ENCODE peak calls at places on chromosomes 12 and 14, in nine cellular contexts. O, A, Z, W, N, L, V, X and F are unnamed samples.

GRCh38 chr14:104223101-104223809 is 84.9 kb downstream of the KIF26A start:
- DNase-seq in O (no peak), A (no peak), Z (peak; percentile 67), W (no peak), N (peak; percentile 84), L (no peak), V (no peak), X (no peak), F (no peak)

GRCh38 chr12:2845280-2845679 is 10.4 kb upstream of the NRIP2 start:
- DNase-seq in O (peak; percentile 85), A (no peak), Z (no peak), W (peak; percentile 28), N (no peak), L (no peak), V (no peak), X (no peak), F (no peak)

GRCh38 chr14:50520947-50521815 is 11.2 kb downstream of the MAP4K5 start:
- DNase-seq in O (peak; percentile 60), A (no peak), Z (no peak), W (no peak), N (no peak), L (peak; percentile 66), V (peak; percentile 42), X (peak; percentile 79), F (no peak)

GRCh38 chr14:54354096-54354495 is 42.7 kb upstream of the CDKN3 start:
- DNase-seq in O (no peak), A (no peak), Z (no peak), W (no peak), N (peak; percentile 33), L (no peak), V (no peak), X (no peak), F (peak; percentile 7)

GRCh38 chr12:105562727-105563072 is 232.2 kb downstream of the C12orf75 start:
- DNase-seq in O (peak; percentile 45), A (peak; percentile 32), Z (no peak), W (no peak), N (peak; percentile 33), L (peak; percentile 72), V (no peak), X (no peak), F (no peak)

GRCh38 chr12:83954939-83955601 is 957.5 kb downstream of the SLC6A15 start:
- DNase-seq in O (no peak), A (no peak), Z (no peak), W (no peak), N (peak; percentile 2), L (peak; percentile 12), V (no peak), X (no peak), F (no peak)

GRCh38 chr12:117069926-117070900 is 29.0 kb downstream of the TESC start:
- DNase-seq in O (no peak), A (no peak), Z (peak; percentile 85), W (no peak), N (peak; percentile 13), L (no peak), V (no peak), X (no peak), F (no peak)

GRCh38 chr14:99035268-99035667 is 236.7 kb downstream of the BCL11B start:
- DNase-seq in O (no peak), A (no peak), Z (no peak), W (peak; percentile 30), N (peak; percentile 51), L (no peak), V (no peak), X (no peak), F (peak; percentile 44)

GRCh38 chr12:11649413-11650278 is at the start of gene ETV6:
- DNase-seq in O (peak; percentile 68), A (peak; percentile 88), Z (peak; percentile 90), W (peak; percentile 68), N (peak; percentile 84), L (peak; percentile 87), V (peak; percentile 69), X (peak; percentile 70), F (peak; percentile 81)

GRCh38 chr12:132445884-132446471 is 44.0 kb upstream of the FBRSL1 start:
- DNase-seq in O (no peak), A (peak; percentile 93), Z (peak; percentile 87), W (no peak), N (peak; percentile 67), L (peak; percentile 100), V (peak; percentile 11), X (no peak), F (peak; percentile 47)

GRCh38 chr12:9221476-9221875 is 13.3 kb upstream of the PZP start:
- DNase-seq in O (no peak), A (no peak), Z (no peak), W (no peak), N (no peak), L (peak; percentile 6), V (no peak), X (no peak), F (no peak)

GRCh38 chr12:29131539-29131938 is 17.5 kb upstream of the FAR2 start:
- DNase-seq in O (no peak), A (no peak), Z (no peak), W (no peak), N (no peak), L (no peak), V (no peak), X (peak; percentile 29), F (no peak)

GRCh38 chr12:46470039-46470627 is 97.6 kb upstream of the SLC38A2 start:
- DNase-seq in O (no peak), A (no peak), Z (no peak), W (no peak), N (peak; percentile 11), L (no peak), V (no peak), X (no peak), F (no peak)

GRCh38 chr12:70606001-70606400 is 31.2 kb downstream of the PTPRB start:
- DNase-seq in O (no peak), A (no peak), Z (no peak), W (no peak), N (no peak), L (no peak), V (no peak), X (no peak), F (no peak)

GRCh38 chr12:22415342-22416309 is 81.1 kb upstream of the ST8SIA1 start:
- DNase-seq in O (no peak), A (no peak), Z (no peak), W (no peak), N (peak; percentile 53), L (peak; percentile 73), V (peak; percentile 34), X (peak; percentile 31), F (no peak)

GRCh38 chr12:111656016-111656415 is 29.7 kb downstream of the BRAP start:
- DNase-seq in O (no peak), A (no peak), Z (no peak), W (no peak), N (no peak), L (no peak), V (no peak), X (no peak), F (no peak)

GRCh38 chr14:81400852-81401251 is 728 bp upstream of the STON2 start:
- DNase-seq in O (peak; percentile 22), A (peak; percentile 40), Z (no peak), W (no peak), N (peak; percentile 73), L (peak; percentile 59), V (peak; percentile 99), X (peak; percentile 64), F (peak; percentile 75)

GRCh38 chr14:99481745-99482099 is 513 bp downstream of the CCNK start:
- DNase-seq in O (no peak), A (no peak), Z (no peak), W (no peak), N (peak; percentile 59), L (peak; percentile 39), V (no peak), X (no peak), F (no peak)

GRCh38 chr14:105894125-105894977 is 368.0 kb downstream of the TMEM121 start:
- DNase-seq in O (no peak), A (no peak), Z (peak; percentile 46), W (peak; percentile 1), N (no peak), L (no peak), V (no peak), X (no peak), F (no peak)

GRCh38 chr12:105721051-105721825 is 390.7 kb downstream of the C12orf75 start:
- DNase-seq in O (no peak), A (no peak), Z (no peak), W (no peak), N (no peak), L (no peak), V (no peak), X (no peak), F (no peak)

GRCh38 chr12:48973084-48973483 is 1.5 kb upstream of the WNT10B start:
- DNase-seq in O (no peak), A (no peak), Z (no peak), W (no peak), N (no peak), L (no peak), V (no peak), X (no peak), F (no peak)

GRCh38 chr14:58639842-58640484 is 2.2 kb downstream of the DACT1 start:
- DNase-seq in O (peak; percentile 94), A (peak; percentile 63), Z (no peak), W (no peak), N (peak; percentile 82), L (peak; percentile 65), V (peak; percentile 91), X (no peak), F (peak; percentile 44)

GRCh38 chr12:91931110-91931509 is 214.5 kb downstream of the BTG1 start:
- DNase-seq in O (no peak), A (no peak), Z (no peak), W (no peak), N (peak; percentile 83), L (peak; percentile 61), V (no peak), X (no peak), F (peak; percentile 64)

GRCh38 chr14:99158150-99158549 is 113.8 kb downstream of the BCL11B start:
- DNase-seq in O (no peak), A (no peak), Z (no peak), W (no peak), N (no peak), L (peak; percentile 6), V (no peak), X (no peak), F (no peak)

GRCh38 chr12:109479761-109480160 is 2.3 kb downstream of the UBE3B start:
- DNase-seq in O (no peak), A (no peak), Z (no peak), W (no peak), N (no peak), L (no peak), V (no peak), X (no peak), F (no peak)

GRCh38 chr14:61003571-61003970 is 22.5 kb downstream of the SLC38A6 start:
- DNase-seq in O (no peak), A (no peak), Z (no peak), W (no peak), N (no peak), L (no peak), V (peak; percentile 34), X (no peak), F (no peak)